ENCODE peak calls at places on chromosome 17, in five cellular contexts. E is lower leg skin, X is left ventricle myocardium inferior, D is AG10803, Q is GM06990. U is an unnamed sample.

GRCh38 chr17:65163990-65164495 is 26.9 kb downstream of the RGS9 start:
- DNase-seq in X (no peak), E (no peak), D (peak), Q (peak), U (no peak)

GRCh38 chr17:55316499-55316898 is 51.7 kb downstream of the HLF start:
- DNase-seq in X (no peak), E (no peak), D (no peak), Q (no peak), U (no peak)

GRCh38 chr17:14098246-14098645 is 28.9 kb downstream of the COX10 start:
- DNase-seq in Q (no peak), E (no peak), D (no peak), X (no peak), U (no peak)

GRCh38 chr17:17379197-17379991 is 76.2 kb downstream of the NT5M start:
- DNase-seq in D (peak), E (no peak), Q (no peak), X (no peak), U (no peak)

GRCh38 chr17:44220211-44221071 is 966 bp upstream of the UBTF start:
- DNase-seq in E (no peak), X (peak), D (peak), Q (peak), U (no peak)

GRCh38 chr17:67570797-67571196 is 146.9 kb upstream of the NOL11 start:
- DNase-seq in Q (no peak), D (peak), E (no peak), X (no peak), U (no peak)

GRCh38 chr17:57342963-57343589 is 86.8 kb downstream of the MSI2 start:
- DNase-seq in E (no peak), D (no peak), Q (no peak), X (no peak), U (no peak)

GRCh38 chr17:81426676-81427445 is 31.6 kb downstream of the BAHCC1 start:
- DNase-seq in D (no peak), X (peak), Q (no peak), E (no peak), U (no peak)

GRCh38 chr17:64328036-64328874 is 62.4 kb downstream of the PECAM1 start:
- DNase-seq in Q (no peak), D (no peak), X (peak), E (no peak), U (no peak)

GRCh38 chr17:55668581-55668980 is 54.1 kb downstream of the TMEM100 start:
- DNase-seq in X (no peak), E (no peak), D (no peak), Q (no peak), U (no peak)

GRCh38 chr17:47949197-47949759 is 7.9 kb downstream of the PNPO start:
- DNase-seq in Q (peak), E (peak), D (peak), X (peak), U (peak)

GRCh38 chr17:19716108-19717030 is at the start of gene SLC47A2:
- DNase-seq in Q (no peak), E (no peak), X (no peak), D (no peak), U (no peak)

GRCh38 chr17:18921485-18921884 is 30.5 kb upstream of the SLC5A10 start:
- DNase-seq in Q (no peak), D (no peak), X (no peak), E (no peak), U (no peak)

GRCh38 chr17:61361084-61361483 is 38.6 kb upstream of the TBX2 start:
- DNase-seq in E (no peak), Q (no peak), D (peak), X (no peak), U (no peak)

GRCh38 chr17:44186307-44187130 is at the start of gene TMUB2:
- DNase-seq in E (peak), D (peak), X (peak), Q (peak), U (peak)

GRCh38 chr17:19390951-19391350 is 4.0 kb upstream of the MFAP4 start:
- DNase-seq in X (no peak), D (no peak), E (no peak), Q (no peak), U (no peak)

GRCh38 chr17:57963149-57963511 is 7.9 kb upstream of the CUEDC1 start:
- DNase-seq in E (no peak), Q (no peak), D (no peak), X (no peak), U (no peak)

GRCh38 chr17:19720210-19720475 is 3.8 kb upstream of the SLC47A2 start:
- DNase-seq in E (no peak), D (no peak), Q (no peak), X (no peak), U (no peak)

GRCh38 chr17:38342886-38343607 is 709 bp downstream of the GPR179 start:
- DNase-seq in Q (no peak), D (no peak), X (no peak), E (no peak), U (no peak)

GRCh38 chr17:59371426-59372099 is 40.1 kb downstream of the YPEL2 start:
- DNase-seq in X (peak), Q (no peak), D (peak), E (peak), U (no peak)

GRCh38 chr17:49832840-49833599 is 14.8 kb downstream of the TAC4 start:
- DNase-seq in Q (no peak), E (no peak), X (no peak), D (no peak), U (no peak)

GRCh38 chr17:40533896-40534295 is 31.4 kb downstream of the CCR7 start:
- DNase-seq in E (no peak), Q (no peak), X (no peak), D (no peak), U (no peak)

GRCh38 chr17:2369551-2370210 is 31.2 kb downstream of the MNT start:
- DNase-seq in Q (no peak), X (no peak), D (no peak), E (no peak), U (no peak)

GRCh38 chr17:65158081-65158480 is 20.9 kb downstream of the RGS9 start:
- DNase-seq in E (no peak), D (no peak), X (no peak), Q (no peak), U (no peak)

GRCh38 chr17:81656835-81657234 is 493 bp upstream of the PDE6G start:
- DNase-seq in E (no peak), D (no peak), X (no peak), Q (no peak), U (no peak)

GRCh38 chr17:7004398-7005253 is 7.8 kb upstream of the RNASEK start:
- DNase-seq in D (peak), Q (no peak), E (no peak), X (no peak), U (no peak)

GRCh38 chr17:70525976-70526375 is 356.6 kb downstream of the KCNJ2 start:
- DNase-seq in D (no peak), X (no peak), Q (no peak), E (no peak), U (no peak)

GRCh38 chr17:43860927-43861622 is 14.1 kb downstream of the CD300LG start:
- DNase-seq in D (no peak), Q (no peak), E (no peak), X (peak), U (no peak)

GRCh38 chr17:56912105-56912999 is 1.5 kb downstream of the TRIM25 start:
- DNase-seq in D (peak), E (peak), X (peak), Q (no peak), U (no peak)

GRCh38 chr17:3004150-3004801 is 59.1 kb downstream of the OR1D5 start:
- DNase-seq in E (peak), Q (peak), D (peak), X (peak), U (peak)

GRCh38 chr17:62757518-62757951 is 50.6 kb downstream of the MARCHF10 start:
- DNase-seq in X (no peak), D (peak), E (no peak), Q (no peak), U (no peak)

GRCh38 chr17:62754696-62755095 is 53.4 kb downstream of the MARCHF10 start:
- DNase-seq in X (no peak), E (no peak), D (peak), Q (no peak), U (no peak)

GRCh38 chr17:62753562-62753961 is 54.6 kb downstream of the MARCHF10 start:
- DNase-seq in X (no peak), Q (no peak), D (no peak), E (no peak), U (no peak)

GRCh38 chr17:62756198-62756597 is 51.9 kb downstream of the MARCHF10 start:
- DNase-seq in E (no peak), D (no peak), Q (no peak), X (no peak), U (no peak)

GRCh38 chr17:62755139-62755851 is 52.8 kb downstream of the MARCHF10 start:
- DNase-seq in X (no peak), D (no peak), Q (no peak), E (no peak), U (no peak)
- TF ChIP-seq CTCF in X (no peak), D (peak), Q (no peak), E (no peak), U (no peak)

GRCh38 chr17:79587421-79587820 is 23.4 kb downstream of the RBFOX3 start:
- DNase-seq in Q (no peak), X (no peak), E (no peak), D (no peak), U (no peak)
- TF ChIP-seq CTCF in Q (no peak), X (no peak), E (no peak), D (no peak), U (no peak)

GRCh38 chr17:28951428-28951990 is at the start of gene PHF12:
- DNase-seq in Q (peak), X (peak), D (peak), E (peak), U (peak)

GRCh38 chr17:28954886-28955285 is 3.6 kb upstream of the PHF12 start:
- DNase-seq in D (no peak), Q (no peak), E (no peak), X (no peak), U (no peak)

GRCh38 chr17:28955408-28955807 is 4.1 kb upstream of the PHF12 start:
- DNase-seq in Q (no peak), E (no peak), X (no peak), D (no peak), U (no peak)

GRCh38 chr17:28951991-28952975 is 965 bp upstream of the PHF12 start:
- DNase-seq in Q (peak), E (peak), X (peak), D (peak), U (peak)

DNA sequence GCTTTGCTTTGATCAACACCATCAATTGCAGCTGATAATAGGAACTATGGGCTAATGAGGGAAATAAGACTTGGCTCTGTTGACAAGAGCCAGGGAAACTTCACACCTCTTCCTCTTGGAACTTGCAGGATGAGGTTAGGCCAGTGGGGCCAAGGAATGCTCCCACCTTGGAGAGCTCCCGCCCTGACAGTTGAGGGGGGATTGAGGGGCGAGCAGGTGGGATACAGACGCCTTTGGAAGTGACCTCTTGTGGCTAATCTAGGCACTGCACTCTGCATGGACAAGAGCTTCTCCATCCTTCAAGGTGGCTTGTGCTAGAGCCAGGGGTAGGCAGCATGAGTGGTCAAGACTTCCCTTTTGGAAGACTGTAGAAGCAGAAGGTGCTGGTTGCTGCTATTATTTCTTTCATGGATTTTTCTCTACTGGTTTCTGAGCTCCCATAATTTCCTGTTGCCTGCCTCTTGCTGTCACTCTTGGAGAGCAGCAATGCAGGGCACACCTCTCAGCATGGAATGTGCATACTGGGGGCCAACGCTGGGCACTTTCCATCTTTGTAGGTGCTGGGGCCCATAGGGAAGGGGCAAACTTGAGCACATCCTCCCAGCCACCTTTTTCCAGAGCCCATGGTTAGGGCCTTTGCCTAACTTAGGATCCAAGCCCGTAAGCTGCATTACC is 2.3 kb upstream of the PHF12 start:
- DNase-seq in D (peak), E (peak), Q (peak), X (no peak), U (no peak)
- TF ChIP-seq CTCF in D (peak), E (no peak), Q (peak), X (peak), U (peak)

DNA sequence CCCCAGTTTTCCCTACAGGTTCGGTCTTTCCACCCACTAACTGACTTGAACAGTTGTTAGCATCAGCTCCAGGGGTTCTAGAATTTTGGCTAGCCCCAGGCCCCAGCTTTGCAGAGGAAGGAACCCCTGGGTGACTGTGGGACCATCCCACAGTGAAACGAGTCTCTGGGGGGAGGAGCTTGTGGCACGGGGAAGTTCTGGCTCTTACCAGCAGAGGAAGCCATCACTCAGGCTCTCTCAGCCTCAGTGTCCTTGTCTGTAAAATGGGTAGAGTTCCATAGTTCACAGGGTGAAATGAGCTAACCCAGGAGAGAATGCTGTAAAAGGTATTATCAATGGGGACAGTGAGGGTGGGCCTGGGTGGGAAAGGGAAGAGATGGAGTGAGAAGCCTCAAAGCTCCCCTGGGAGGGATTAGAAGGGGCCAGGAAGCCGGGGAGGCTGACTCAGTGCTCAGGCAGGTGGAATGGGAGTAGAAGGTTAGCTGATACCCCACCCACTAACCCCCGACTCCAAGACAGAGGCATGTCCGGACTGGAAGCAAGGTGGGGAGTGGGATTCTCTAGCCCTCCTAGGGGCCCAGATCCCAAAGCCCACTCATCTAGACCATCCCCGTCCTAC is 30.9 kb upstream of the CDC42EP4 start:
- DNase-seq in D (peak), E (no peak), Q (no peak), X (no peak), U (no peak)
- TF ChIP-seq CTCF in D (peak), E (no peak), Q (no peak), X (no peak), U (peak)

GRCh38 chr17:1188812-1189211 is 9.0 kb upstream of the ABR start:
- DNase-seq in E (peak), Q (no peak), X (peak), D (peak), U (no peak)

GRCh38 chr17:1182831-1183578 is 3.2 kb upstream of the ABR start:
- DNase-seq in X (no peak), Q (peak), E (no peak), D (no peak), U (no peak)

GRCh38 chr17:1186923-1187771 is 7.4 kb upstream of the ABR start:
- DNase-seq in Q (peak), D (peak), E (peak), X (peak), U (peak)

GRCh38 chr17:1181769-1182137 is 2.0 kb upstream of the ABR start:
- DNase-seq in Q (no peak), E (no peak), X (no peak), D (no peak), U (no peak)

GRCh38 chr17:1186214-1186820 is 6.5 kb upstream of the ABR start:
- DNase-seq in D (peak), X (no peak), E (no peak), Q (no peak), U (no peak)
- TF ChIP-seq CTCF in D (no peak), X (no peak), E (no peak), Q (no peak), U (no peak)

GRCh38 chr17:45823598-45823997 is 21.1 kb upstream of the SPPL2C start:
- DNase-seq in X (no peak), E (no peak), Q (no peak), D (no peak), U (no peak)
- TF ChIP-seq CTCF in X (no peak), E (no peak), Q (no peak), D (no peak), U (no peak)

U was measured in type B pancreatic cell.